ENCODE peak calls at places on chromosomes 6 and 20, in ten cellular contexts. B is endothelial cell; K is progenitor cell of endocrine pancreas; T is head of caudate nucleus; Q is DMS53; W is GF-D8; A is activated effector memory CD4-positive, alpha-beta T cell treated with anti-CD3 and anti-CD28 coated beads, Interleukin-2, amount 50 U/mL, for 16 hours; G is stimulated activated CD4-positive, alpha-beta T cell treated with anti-CD3 and anti-CD28 coated beads, Interleukin-15, amount 100 ng/mL, for 1 hour; J is astrocyte of the spinal cord; N is BJ. P is an unnamed sample.

GRCh38 chr20:59032023-59032712 is at the start of gene ATP5F1E:
- DNase-seq in K (peak), W (peak), N (peak), J (peak), Q (peak), T (peak), G (peak), A (peak), B (peak), P (peak)

GRCh38 chr6:11536795-11537194 is 754 bp upstream of the TMEM170B start:
- DNase-seq in B (peak), N (no peak), J (no peak), W (no peak), T (no peak), K (no peak), A (no peak), Q (peak), G (no peak), P (no peak)

GRCh38 chr20:63711085-63711645 is 3.3 kb downstream of the ZGPAT start:
- DNase-seq in B (no peak), W (no peak), K (no peak), G (no peak), T (no peak), N (no peak), Q (no peak), A (peak), J (no peak), P (no peak)

GRCh38 chr20:63734111-63734945 is 2.1 kb upstream of the LIME1 start:
- DNase-seq in K (no peak), T (no peak), Q (no peak), J (no peak), G (no peak), A (peak), W (no peak), N (no peak), B (no peak), P (no peak)

GRCh38 chr6:30100585-30101422 is 12.1 kb downstream of the TRIM31 start:
- DNase-seq in J (no peak), T (no peak), B (peak), W (no peak), Q (peak), A (peak), N (no peak), K (no peak), G (no peak), P (no peak)

GRCh38 chr6:15232836-15233510 is 12.9 kb upstream of the JARID2 start:
- DNase-seq in A (no peak), G (no peak), Q (no peak), J (no peak), B (no peak), T (no peak), W (no peak), N (no peak), K (no peak), P (no peak)

GRCh38 chr6:68572525-68572924 is 62.6 kb upstream of the ADGRB3 start:
- DNase-seq in T (no peak), A (no peak), G (no peak), K (no peak), Q (peak), J (peak), W (no peak), B (peak), N (no peak), P (no peak)

GRCh38 chr6:47288245-47289090 is 21.2 kb downstream of the TNFRSF21 start:
- DNase-seq in A (no peak), B (no peak), W (no peak), K (no peak), N (no peak), Q (peak), J (no peak), T (no peak), G (no peak), P (no peak)

GRCh38 chr6:158467923-158468322 is 92.0 kb upstream of the TMEM181 start:
- DNase-seq in T (no peak), Q (peak), N (no peak), K (no peak), B (no peak), G (no peak), W (no peak), A (no peak), J (no peak), P (no peak)

GRCh38 chr6:36025260-36025931 is 955 bp upstream of the SLC26A8 start:
- DNase-seq in N (no peak), K (no peak), W (no peak), J (peak), A (no peak), Q (no peak), T (no peak), G (no peak), B (no peak), P (no peak)

GRCh38 chr20:52191132-52191435 is 495 bp downstream of the ZFP64 start:
- DNase-seq in G (no peak), Q (peak), J (no peak), B (no peak), N (no peak), W (no peak), A (no peak), T (no peak), K (no peak), P (no peak)

GRCh38 chr6:147805155-147805554 is 296.7 kb downstream of the SAMD5 start:
- DNase-seq in B (no peak), J (no peak), Q (peak), N (no peak), K (no peak), W (no peak), G (no peak), T (no peak), A (no peak), P (no peak)

P was measured in stimulated activated CD8-positive, alpha-beta memory T cell treated with anti-CD3 and anti-CD28 coated beads, Interleukin-15, amount 100 ng/mL, for 24 hours.